ENCODE peak calls at places on chromosomes 16 and 17, in seven cellular contexts. Q is NCI-H2107, G is NCI-H748 treated with DMSO at 0.1 percent for 48 hours, V is iris pigment epithelial cell, Y is HFF-Myc, T is RWPE1, R is breast epithelium. U is an unnamed sample.

GRCh38 chr16:65910291-65910690 is 456.2 kb upstream of the CDH5 start:
- DNase-seq in Q (no peak), G (no peak), V (no peak), Y (no peak), T (no peak), R (peak; percentile 22), U (no peak)

GRCh38 chr17:7883781-7884386 is 4.7 kb upstream of the CHD3 start:
- DNase-seq in Q (no peak), G (no peak), V (peak; percentile 49), Y (no peak), T (no peak), R (no peak), U (no peak)

GRCh38 chr16:6206080-6206479 is 1108.5 kb upstream of the EEF2KMT start:
- DNase-seq in Q (no peak), G (no peak), V (no peak), Y (no peak), T (no peak), R (no peak), U (no peak)

GRCh38 chr17:77214743-77215142 is 74.0 kb downstream of the SEC14L1 start:
- DNase-seq in Q (no peak), G (no peak), V (peak; percentile 14), Y (no peak), T (peak; percentile 19), R (no peak), U (no peak)

GRCh38 chr17:44314869-44315661 is 6.7 kb downstream of the RUNDC3A start:
- DNase-seq in Q (peak; percentile 54), G (peak; percentile 15), V (peak; percentile 55), Y (no peak), T (peak; percentile 56), R (no peak), U (peak; percentile 59)

GRCh38 chr16:50282010-50282538 is 15.7 kb downstream of the ADCY7 start:
- DNase-seq in Q (no peak), G (no peak), V (peak; percentile 69), Y (no peak), T (no peak), R (peak; percentile 35), U (peak; percentile 73)

GRCh38 chr17:53912117-53912516 is 89.4 kb downstream of the KIF2B start:
- DNase-seq in Q (no peak), G (no peak), V (no peak), Y (no peak), T (no peak), R (no peak), U (no peak)

GRCh38 chr17:82874011-82874835 is 34.4 kb upstream of the ZNF750 start:
- DNase-seq in Q (no peak), G (no peak), V (no peak), Y (no peak), T (peak; percentile 94), R (peak; percentile 87), U (no peak)

GRCh38 chr17:57534863-57535651 is 210.0 kb downstream of the CCDC182 start:
- DNase-seq in Q (peak; percentile 58), G (peak; percentile 11), V (no peak), Y (no peak), T (no peak), R (peak; percentile 36), U (no peak)

GRCh38 chr17:35733366-35733765 is 1.9 kb downstream of the RASL10B start:
- DNase-seq in Q (no peak), G (no peak), V (no peak), Y (no peak), T (no peak), R (no peak), U (no peak)

GRCh38 chr16:49596119-49596518 is 222.5 kb downstream of the C16orf78 start:
- DNase-seq in Q (no peak), G (no peak), V (peak; percentile 39), Y (no peak), T (no peak), R (no peak), U (no peak)

GRCh38 chr17:31798205-31798724 is 60.8 kb downstream of the COPRS start:
- DNase-seq in Q (no peak), G (no peak), V (no peak), Y (no peak), T (no peak), R (no peak), U (no peak)

GRCh38 chr17:28394717-28395116 is 11.3 kb downstream of the SLC46A1 start:
- DNase-seq in Q (no peak), G (no peak), V (peak; percentile 43), Y (no peak), T (no peak), R (no peak), U (no peak)

GRCh38 chr16:53415504-53415903 is 18.8 kb upstream of the RBL2 start:
- DNase-seq in Q (peak; percentile 18), G (peak; percentile 12), V (no peak), Y (no peak), T (no peak), R (no peak), U (no peak)

U was measured in activated naive CD8-positive, alpha-beta T cell treated with anti-CD3 and anti-CD28 coated beads, Interleukin-2, amount 10 ng/mL, durations not matched to agents 7 days and 5 days.